ENCODE peak calls at places on chromosome 20, in seven cellular contexts. One of them, this sample, is unnamed.

GRCh38 chr20:16082051-16082550 is 491.1 kb downstream of the KIF16B start:
- DNase-seq in right lobe of liver: no peak
- DNase-seq in ascending aorta: no peak
- DNase-seq in sigmoid colon: no peak
- DNase-seq in lower lobe of right lung: no peak
- DNase-seq in CD8-positive, alpha-beta T cell: no peak
- DNase-seq in brain microvascular endothelial cell: no peak
- DNase-seq in this sample: no peak

GRCh38 chr20:237479-237878 is 10.4 kb downstream of the DEFB129 start:
- DNase-seq in right lobe of liver: no peak
- DNase-seq in ascending aorta: no peak
- DNase-seq in sigmoid colon: no peak
- DNase-seq in lower lobe of right lung: peak; percentile 69
- DNase-seq in CD8-positive, alpha-beta T cell: no peak
- DNase-seq in brain microvascular endothelial cell: no peak
- DNase-seq in this sample: no peak

GRCh38 chr20:48990467-48990866 is 55.6 kb upstream of the CSE1L start:
- DNase-seq in right lobe of liver: no peak
- DNase-seq in ascending aorta: no peak
- DNase-seq in sigmoid colon: no peak
- DNase-seq in lower lobe of right lung: no peak
- DNase-seq in CD8-positive, alpha-beta T cell: no peak
- DNase-seq in brain microvascular endothelial cell: no peak
- DNase-seq in this sample: no peak

GRCh38 chr20:14885661-14886060 is 548.2 kb upstream of the FLRT3 start:
- DNase-seq in right lobe of liver: no peak
- DNase-seq in ascending aorta: no peak
- DNase-seq in sigmoid colon: no peak
- DNase-seq in lower lobe of right lung: no peak
- DNase-seq in CD8-positive, alpha-beta T cell: no peak
- DNase-seq in brain microvascular endothelial cell: no peak
- DNase-seq in this sample: no peak

GRCh38 chr20:1844723-1845523 is 50.3 kb upstream of the SIRPA start:
- DNase-seq in right lobe of liver: no peak
- DNase-seq in ascending aorta: peak; percentile 56
- DNase-seq in sigmoid colon: peak; percentile 94
- DNase-seq in lower lobe of right lung: peak; percentile 71
- DNase-seq in CD8-positive, alpha-beta T cell: no peak
- DNase-seq in brain microvascular endothelial cell: peak; percentile 12
- DNase-seq in this sample: no peak

GRCh38 chr20:4774209-4774608 is 52.5 kb downstream of the PRND start:
- DNase-seq in right lobe of liver: no peak
- DNase-seq in ascending aorta: no peak
- DNase-seq in sigmoid colon: no peak
- DNase-seq in lower lobe of right lung: no peak
- DNase-seq in CD8-positive, alpha-beta T cell: no peak
- DNase-seq in brain microvascular endothelial cell: no peak
- DNase-seq in this sample: no peak

GRCh38 chr20:57080796-57081195 is 185.6 kb downstream of the BMP7 start:
- DNase-seq in right lobe of liver: no peak
- DNase-seq in ascending aorta: no peak
- DNase-seq in sigmoid colon: no peak
- DNase-seq in lower lobe of right lung: no peak
- DNase-seq in CD8-positive, alpha-beta T cell: no peak
- DNase-seq in brain microvascular endothelial cell: peak; percentile 41
- DNase-seq in this sample: no peak

GRCh38 chr20:21713901-21714296 is 8.4 kb downstream of the PAX1 start:
- DNase-seq in right lobe of liver: no peak
- DNase-seq in ascending aorta: no peak
- DNase-seq in sigmoid colon: no peak
- DNase-seq in lower lobe of right lung: no peak
- DNase-seq in CD8-positive, alpha-beta T cell: no peak
- DNase-seq in brain microvascular endothelial cell: no peak
- DNase-seq in this sample: no peak

GRCh38 chr20:22430154-22430745 is 154.1 kb downstream of the FOXA2 start:
- DNase-seq in right lobe of liver: no peak
- DNase-seq in ascending aorta: no peak
- DNase-seq in sigmoid colon: no peak
- DNase-seq in lower lobe of right lung: no peak
- DNase-seq in CD8-positive, alpha-beta T cell: no peak
- DNase-seq in brain microvascular endothelial cell: no peak
- DNase-seq in this sample: no peak

GRCh38 chr20:20706285-20706684 is 6.2 kb downstream of the RALGAPA2 start:
- DNase-seq in right lobe of liver: no peak
- DNase-seq in ascending aorta: no peak
- DNase-seq in sigmoid colon: no peak
- DNase-seq in lower lobe of right lung: no peak
- DNase-seq in CD8-positive, alpha-beta T cell: no peak
- DNase-seq in brain microvascular endothelial cell: no peak
- DNase-seq in this sample: no peak

GRCh38 chr20:60637801-60638200 is 614.3 kb upstream of the CDH4 start:
- DNase-seq in right lobe of liver: no peak
- DNase-seq in ascending aorta: no peak
- DNase-seq in sigmoid colon: no peak
- DNase-seq in lower lobe of right lung: no peak
- DNase-seq in CD8-positive, alpha-beta T cell: no peak
- DNase-seq in brain microvascular endothelial cell: no peak
- DNase-seq in this sample: no peak

GRCh38 chr20:57439432-57439831 is 48.2 kb downstream of the RBM38 start:
- DNase-seq in right lobe of liver: peak; percentile 99
- DNase-seq in ascending aorta: peak; percentile 42
- DNase-seq in sigmoid colon: peak; percentile 95
- DNase-seq in lower lobe of right lung: peak; percentile 90
- DNase-seq in CD8-positive, alpha-beta T cell: no peak
- DNase-seq in brain microvascular endothelial cell: no peak
- DNase-seq in this sample: peak; percentile 86

GRCh38 chr20:47481330-47482216 is 20.1 kb upstream of the NCOA3 start:
- DNase-seq in right lobe of liver: no peak
- DNase-seq in ascending aorta: no peak
- DNase-seq in sigmoid colon: no peak
- DNase-seq in lower lobe of right lung: no peak
- DNase-seq in CD8-positive, alpha-beta T cell: no peak
- DNase-seq in brain microvascular endothelial cell: no peak
- DNase-seq in this sample: no peak

GRCh38 chr20:23178806-23179205 is 92.7 kb upstream of the CD93 start:
- DNase-seq in right lobe of liver: no peak
- DNase-seq in ascending aorta: no peak
- DNase-seq in sigmoid colon: no peak
- DNase-seq in lower lobe of right lung: no peak
- DNase-seq in CD8-positive, alpha-beta T cell: no peak
- DNase-seq in brain microvascular endothelial cell: no peak
- DNase-seq in this sample: no peak

GRCh38 chr20:46175127-46175494 is 57.0 kb downstream of the CD40 start:
- DNase-seq in right lobe of liver: no peak
- DNase-seq in ascending aorta: no peak
- DNase-seq in sigmoid colon: no peak
- DNase-seq in lower lobe of right lung: no peak
- DNase-seq in CD8-positive, alpha-beta T cell: no peak
- DNase-seq in brain microvascular endothelial cell: no peak
- DNase-seq in this sample: no peak

GRCh38 chr20:32634041-32634805 is 39.5 kb downstream of the C20orf203 start:
- DNase-seq in right lobe of liver: no peak
- DNase-seq in ascending aorta: no peak
- DNase-seq in sigmoid colon: no peak
- DNase-seq in lower lobe of right lung: no peak
- DNase-seq in CD8-positive, alpha-beta T cell: no peak
- DNase-seq in brain microvascular endothelial cell: no peak
- DNase-seq in this sample: no peak

GRCh38 chr20:23503649-23504048 is 12.7 kb downstream of the CST8 start:
- DNase-seq in right lobe of liver: no peak
- DNase-seq in ascending aorta: no peak
- DNase-seq in sigmoid colon: no peak
- DNase-seq in lower lobe of right lung: no peak
- DNase-seq in CD8-positive, alpha-beta T cell: no peak
- DNase-seq in brain microvascular endothelial cell: no peak
- DNase-seq in this sample: no peak

GRCh38 chr20:46366826-46367225 is 39.6 kb downstream of the ELMO2 start:
- DNase-seq in right lobe of liver: no peak
- DNase-seq in ascending aorta: no peak
- DNase-seq in sigmoid colon: peak; percentile 40
- DNase-seq in lower lobe of right lung: no peak
- DNase-seq in CD8-positive, alpha-beta T cell: no peak
- DNase-seq in brain microvascular endothelial cell: no peak
- DNase-seq in this sample: no peak

GRCh38 chr20:1803216-1804128 is 91.7 kb upstream of the SIRPA start:
- DNase-seq in right lobe of liver: peak; percentile 72
- DNase-seq in ascending aorta: no peak
- DNase-seq in sigmoid colon: peak; percentile 78
- DNase-seq in lower lobe of right lung: peak; percentile 88
- DNase-seq in CD8-positive, alpha-beta T cell: peak; percentile 10
- DNase-seq in brain microvascular endothelial cell: peak; percentile 36
- DNase-seq in this sample: no peak

GRCh38 chr20:49400410-49400809 is 82.1 kb downstream of the KCNB1 start:
- DNase-seq in right lobe of liver: no peak
- DNase-seq in ascending aorta: no peak
- DNase-seq in sigmoid colon: peak; percentile 93
- DNase-seq in lower lobe of right lung: no peak
- DNase-seq in CD8-positive, alpha-beta T cell: no peak
- DNase-seq in brain microvascular endothelial cell: no peak
- DNase-seq in this sample: no peak

GRCh38 chr20:51695574-51696303 is 72.5 kb downstream of the ATP9A start:
- DNase-seq in right lobe of liver: no peak
- DNase-seq in ascending aorta: no peak
- DNase-seq in sigmoid colon: no peak
- DNase-seq in lower lobe of right lung: no peak
- DNase-seq in CD8-positive, alpha-beta T cell: no peak
- DNase-seq in brain microvascular endothelial cell: peak; percentile 73
- DNase-seq in this sample: no peak

GRCh38 chr20:12687476-12687875 is 321.3 kb upstream of the SPTLC3 start:
- DNase-seq in right lobe of liver: no peak
- DNase-seq in ascending aorta: no peak
- DNase-seq in sigmoid colon: no peak
- DNase-seq in lower lobe of right lung: no peak
- DNase-seq in CD8-positive, alpha-beta T cell: no peak
- DNase-seq in brain microvascular endothelial cell: no peak
- DNase-seq in this sample: no peak

GRCh38 chr20:3796477-3797225 is 541 bp downstream of the CDC25B start:
- DNase-seq in right lobe of liver: peak; percentile 48
- DNase-seq in ascending aorta: no peak
- DNase-seq in sigmoid colon: no peak
- DNase-seq in lower lobe of right lung: no peak
- DNase-seq in CD8-positive, alpha-beta T cell: no peak
- DNase-seq in brain microvascular endothelial cell: no peak
- DNase-seq in this sample: no peak

DNA sequence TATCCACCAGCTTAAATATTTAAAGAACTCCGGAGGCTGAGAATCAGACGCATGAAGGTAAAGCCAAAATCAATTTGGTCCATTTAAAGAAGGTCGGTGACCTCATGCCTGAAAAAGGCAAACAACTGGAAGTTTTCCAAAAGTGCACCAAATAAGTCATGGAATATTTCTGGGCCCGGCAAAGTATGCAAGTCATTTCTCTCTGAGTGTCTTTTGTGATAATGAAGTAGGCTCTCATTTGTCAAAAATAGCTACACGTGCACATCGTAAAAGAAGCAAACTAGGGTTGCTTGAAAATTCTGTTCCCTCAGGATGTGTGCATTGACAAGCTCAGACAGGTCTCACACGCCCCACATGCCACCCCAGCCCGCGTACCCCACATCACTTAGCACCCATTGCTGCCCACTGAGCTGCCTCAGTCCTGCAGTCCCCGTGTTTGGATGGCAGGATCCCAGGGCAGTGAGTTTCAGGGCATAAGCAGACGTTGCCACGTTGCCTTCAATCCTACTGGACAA is 20.5 kb upstream of the PYGB start:
- DNase-seq in right lobe of liver: no peak
- DNase-seq in ascending aorta: no peak
- DNase-seq in sigmoid colon: no peak
- DNase-seq in lower lobe of right lung: no peak
- DNase-seq in CD8-positive, alpha-beta T cell: no peak
- DNase-seq in brain microvascular endothelial cell: peak; percentile 77
- DNase-seq in this sample: no peak
- H3K27ac ChIP-seq in right lobe of liver: no peak overlapping the region
- H3K27ac ChIP-seq in ascending aorta: peak overlapping the region; percentile 97
- H3K27ac ChIP-seq in sigmoid colon: peak overlapping the region; percentile 82
- H3K27ac ChIP-seq in lower lobe of right lung: peak overlapping the region; percentile 57
- H3K27ac ChIP-seq in CD8-positive, alpha-beta T cell: no peak overlapping the region
- H3K27ac ChIP-seq in brain microvascular endothelial cell: peak overlapping the region; percentile 34
- H3K27ac ChIP-seq in this sample: peak overlapping the region; percentile 69

GRCh38 chr20:52975024-52975732 is 3.0 kb downstream of the TSHZ2 start:
- DNase-seq in right lobe of liver: no peak
- DNase-seq in ascending aorta: no peak
- DNase-seq in sigmoid colon: no peak
- DNase-seq in lower lobe of right lung: no peak
- DNase-seq in CD8-positive, alpha-beta T cell: no peak
- DNase-seq in brain microvascular endothelial cell: no peak
- DNase-seq in this sample: no peak
- H3K4me3 ChIP-seq in right lobe of liver: peak overlapping the region; percentile 58
- H3K4me3 ChIP-seq in ascending aorta: peak overlapping the region; percentile 44
- H3K4me3 ChIP-seq in sigmoid colon: peak overlapping the region; percentile 38
- H3K4me3 ChIP-seq in lower lobe of right lung: peak overlapping the region; percentile 58
- H3K4me3 ChIP-seq in CD8-positive, alpha-beta T cell: no peak overlapping the region
- H3K4me3 ChIP-seq in brain microvascular endothelial cell: no peak overlapping the region
- H3K4me3 ChIP-seq in this sample: no peak overlapping the region

DNA sequence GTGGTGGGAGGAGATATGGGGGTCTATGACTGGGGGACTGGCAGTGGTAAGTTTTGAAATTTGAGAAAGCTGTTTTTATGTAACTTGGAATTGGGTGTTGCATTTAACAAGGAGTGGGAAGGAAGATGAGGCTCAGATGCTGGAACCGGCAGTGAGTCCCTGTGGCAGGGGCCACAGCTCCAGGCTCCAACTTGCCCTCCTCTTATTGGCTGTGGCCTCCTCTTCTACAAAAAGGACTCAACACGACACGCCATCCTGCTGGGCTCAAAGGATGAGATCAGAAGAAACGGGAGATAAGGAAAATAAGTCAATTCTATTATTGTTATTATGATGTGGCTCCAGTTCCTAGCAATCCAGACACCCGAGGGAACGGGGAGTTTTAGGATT is 5.8 kb upstream of the TGM2 start:
- DNase-seq in right lobe of liver: no peak
- DNase-seq in ascending aorta: no peak
- DNase-seq in sigmoid colon: peak; percentile 52
- DNase-seq in lower lobe of right lung: no peak
- DNase-seq in CD8-positive, alpha-beta T cell: no peak
- DNase-seq in brain microvascular endothelial cell: peak; percentile 61
- DNase-seq in this sample: no peak
- H3K27ac ChIP-seq in right lobe of liver: no peak overlapping the region
- H3K27ac ChIP-seq in ascending aorta: peak overlapping the region; percentile 86
- H3K27ac ChIP-seq in sigmoid colon: no peak overlapping the region
- H3K27ac ChIP-seq in lower lobe of right lung: peak overlapping the region; percentile 11
- H3K27ac ChIP-seq in CD8-positive, alpha-beta T cell: no peak overlapping the region
- H3K27ac ChIP-seq in brain microvascular endothelial cell: peak overlapping the region; percentile 60
- H3K27ac ChIP-seq in this sample: no peak overlapping the region

GRCh38 chr20:43830883-43831282 is 83.8 kb upstream of the TOX2 start:
- DNase-seq in right lobe of liver: peak; percentile 18
- DNase-seq in ascending aorta: no peak
- DNase-seq in sigmoid colon: peak; percentile 14
- DNase-seq in lower lobe of right lung: no peak
- DNase-seq in CD8-positive, alpha-beta T cell: no peak
- DNase-seq in brain microvascular endothelial cell: no peak
- DNase-seq in this sample: no peak
- H3K4me3 ChIP-seq in right lobe of liver: no peak overlapping the region
- H3K4me3 ChIP-seq in ascending aorta: no peak overlapping the region
- H3K4me3 ChIP-seq in sigmoid colon: no peak overlapping the region
- H3K4me3 ChIP-seq in lower lobe of right lung: no peak overlapping the region
- H3K4me3 ChIP-seq in CD8-positive, alpha-beta T cell: no peak overlapping the region
- H3K4me3 ChIP-seq in brain microvascular endothelial cell: no peak overlapping the region
- H3K4me3 ChIP-seq in this sample: no peak overlapping the region

This sample was measured in pancreas.